ENCODE peak calls at places on chromosomes 16 and 17, in four cellular contexts. Q is SK-N-SH, U is IMR-90, A is GM12878. Z is an unnamed sample.

GRCh38 chr16:74743668-74744299 is 30.8 kb downstream of the FA2H start:
- DNase-seq in Q (no peak), U (peak; percentile 79), A (no peak), Z (no peak)

GRCh38 chr16:69814561-69814960 is 52.4 kb downstream of the WWP2 start:
- DNase-seq in Q (no peak), U (no peak), A (no peak), Z (no peak)

GRCh38 chr17:1647802-1648581 is 1.7 kb downstream of the RILP start:
- DNase-seq in Q (no peak), U (no peak), A (no peak), Z (no peak)

GRCh38 chr16:72493681-72494415 is 321.9 kb upstream of the PMFBP1 start:
- DNase-seq in Q (no peak), U (peak; percentile 65), A (no peak), Z (no peak)

GRCh38 chr17:5122586-5123342 is 6.9 kb downstream of the USP6 start:
- DNase-seq in Q (peak; percentile 67), U (no peak), A (no peak), Z (no peak)

GRCh38 chr17:40322417-40323315 is 13.7 kb downstream of the RARA start:
- DNase-seq in Q (peak; percentile 83), U (peak; percentile 81), A (peak; percentile 88), Z (peak; percentile 94)

GRCh38 chr17:7026471-7027115 is 3.7 kb downstream of the BCL6B start:
- DNase-seq in Q (no peak), U (no peak), A (no peak), Z (no peak)

GRCh38 chr16:89723279-89724250 is 2.2 kb downstream of the ZNF276 start:
- DNase-seq in Q (peak; percentile 54), U (peak; percentile 14), A (no peak), Z (no peak)

GRCh38 chr16:57862698-57863433 is 60.6 kb upstream of the KIFC3 start:
- DNase-seq in Q (no peak), U (no peak), A (no peak), Z (no peak)

GRCh38 chr17:53058031-53058430 is 764.7 kb upstream of the KIF2B start:
- DNase-seq in Q (no peak), U (no peak), A (no peak), Z (no peak)

GRCh38 chr16:11655655-11656054 is 12.6 kb upstream of the SNN start:
- DNase-seq in Q (no peak), U (no peak), A (no peak), Z (no peak)

GRCh38 chr17:55411463-55411855 is 10.2 kb downstream of the MMD start:
- DNase-seq in Q (peak; percentile 74), U (no peak), A (no peak), Z (no peak)

GRCh38 chr17:81202318-81202717 is 20.4 kb downstream of the CEP131 start:
- DNase-seq in Q (no peak), U (no peak), A (no peak), Z (no peak)

GRCh38 chr16:9033125-9033830 is 58.2 kb upstream of the HAPSTR1 start:
- DNase-seq in Q (peak; percentile 57), U (peak; percentile 71), A (no peak), Z (peak; percentile 49)

GRCh38 chr17:60395508-60396065 is 3.7 kb upstream of the USP32 start:
- DNase-seq in Q (no peak), U (no peak), A (no peak), Z (no peak)

GRCh38 chr16:57027067-57027466 is 37.7 kb downstream of the NLRC5 start:
- DNase-seq in Q (no peak), U (no peak), A (no peak), Z (no peak)

GRCh38 chr16:54169112-54169511 is 117.5 kb downstream of the IRX3 start:
- DNase-seq in Q (no peak), U (no peak), A (no peak), Z (no peak)

GRCh38 chr17:59652119-59652518 is 32.4 kb downstream of the CLTC start:
- DNase-seq in Q (no peak), U (peak; percentile 88), A (no peak), Z (no peak)

DNA sequence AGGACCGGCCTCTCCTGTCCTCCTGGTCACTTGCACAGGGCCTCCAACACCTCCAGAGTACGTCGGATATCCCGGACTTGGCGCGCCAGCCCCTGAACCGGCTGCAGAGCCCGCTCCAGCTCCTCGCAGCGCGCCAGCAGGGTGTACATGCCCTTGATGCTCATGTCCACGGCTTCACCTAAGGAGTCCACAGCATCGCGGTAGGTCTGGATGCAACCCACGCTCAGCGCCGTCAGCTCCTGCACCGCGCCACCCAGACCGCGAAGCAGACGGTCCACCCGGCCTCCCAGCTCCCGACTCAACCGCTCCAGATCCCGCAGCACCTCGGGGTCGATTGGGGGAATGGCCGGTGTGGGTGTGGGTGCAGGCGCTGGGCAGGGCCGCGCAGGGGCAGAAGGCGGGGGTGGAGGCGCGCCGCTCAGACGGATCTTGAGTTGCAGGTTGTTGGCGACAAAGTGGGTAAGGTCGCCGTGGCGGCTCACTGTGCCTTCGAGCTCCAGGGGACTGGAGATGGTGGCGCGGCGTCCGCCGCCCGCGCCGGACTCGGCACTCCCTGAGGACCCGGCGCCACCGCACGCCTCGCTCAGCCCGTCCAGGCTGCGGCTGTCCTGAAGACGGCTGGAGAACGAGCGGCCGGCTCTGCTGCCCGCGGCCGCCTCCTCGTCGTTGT is 804 bp downstream of the BORCS6 start:
- DNase-seq in Q (no peak), U (no peak), A (no peak), Z (peak; percentile 58)
- H3K9ac ChIP-seq in Q (peak overlapping the region; percentile 85), U (peak overlapping the region; percentile 41), A (peak overlapping the region; percentile 80), Z (peak overlapping the region; percentile 83)

GRCh38 chr17:42586514-42587230 is 9.1 kb upstream of the PSMC3IP start:
- DNase-seq in Q (no peak), U (no peak), A (no peak), Z (peak; percentile 59)
- H3K4me2 ChIP-seq in Q (no peak overlapping the region), U (no peak overlapping the region), A (peak overlapping the region; percentile 51), Z (peak overlapping the region; percentile 44)

DNA sequence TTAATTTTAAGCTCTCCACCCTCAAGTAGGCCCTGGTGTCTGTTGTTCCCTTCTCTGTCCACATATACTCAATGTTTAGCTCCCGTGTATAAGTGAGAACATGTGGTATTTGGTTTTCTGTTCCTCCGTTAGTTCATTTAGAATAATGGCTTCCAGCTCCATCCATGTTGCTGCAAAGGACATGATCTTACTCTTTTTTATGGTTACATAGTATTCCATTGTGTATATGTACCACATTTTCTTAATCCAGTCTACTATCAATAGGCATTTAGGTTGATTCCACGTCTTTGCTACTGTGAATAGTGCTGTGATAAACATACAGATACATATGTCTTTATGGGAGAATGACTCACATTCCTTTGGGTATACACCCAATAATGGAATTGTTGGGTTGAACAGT is 111.4 kb upstream of the NACA2 start:
- DNase-seq in Q (no peak), U (no peak), A (no peak), Z (no peak)
- H3K9me3 ChIP-seq in Q (peaks cover 25% of the 10 kb centered on the region), U (peaks cover 19% of the 10 kb centered on the region), A (peaks cover 5% of the 10 kb centered on the region), Z (peaks cover 15% of the 10 kb centered on the region)

DNA sequence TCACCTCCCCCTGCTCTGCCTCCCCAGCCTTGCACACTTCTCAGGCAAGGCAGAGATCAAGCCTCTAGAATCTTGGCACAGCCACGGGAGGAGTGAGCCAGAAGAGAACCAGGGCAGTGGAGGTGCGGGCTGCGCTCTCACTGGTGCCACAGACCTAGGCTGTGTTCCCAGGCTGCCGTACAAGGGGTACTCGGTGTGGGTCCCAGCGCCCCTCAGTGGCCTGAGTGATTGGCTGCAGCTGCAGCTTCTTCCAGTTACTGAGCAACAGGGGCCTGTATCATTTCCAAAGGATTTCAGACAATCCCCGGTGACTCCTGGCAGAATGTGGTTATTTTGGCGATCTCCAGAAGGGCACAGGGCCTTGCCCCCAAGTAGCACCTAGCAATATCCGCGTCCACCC is 1852.1 kb downstream of the TP53TG3F start:
- DNase-seq in Q (peak; percentile 44), U (no peak), A (no peak), Z (no peak)
- H3K9ac ChIP-seq in Q (no peak overlapping the region), U (no peak overlapping the region), A (no peak overlapping the region), Z (no peak overlapping the region)

GRCh38 chr16:78134944-78135619 is 35.6 kb downstream of the WWOX start:
- DNase-seq in Q (no peak), U (no peak), A (no peak), Z (no peak)

GRCh38 chr16:78140818-78141466 is 41.5 kb downstream of the WWOX start:
- DNase-seq in Q (no peak), U (no peak), A (no peak), Z (no peak)

GRCh38 chr16:78133919-78134318 is 34.5 kb downstream of the WWOX start:
- DNase-seq in Q (no peak), U (no peak), A (no peak), Z (no peak)

GRCh38 chr16:78137179-78137578 is 37.7 kb downstream of the WWOX start:
- DNase-seq in Q (no peak), U (no peak), A (no peak), Z (no peak)

DNA sequence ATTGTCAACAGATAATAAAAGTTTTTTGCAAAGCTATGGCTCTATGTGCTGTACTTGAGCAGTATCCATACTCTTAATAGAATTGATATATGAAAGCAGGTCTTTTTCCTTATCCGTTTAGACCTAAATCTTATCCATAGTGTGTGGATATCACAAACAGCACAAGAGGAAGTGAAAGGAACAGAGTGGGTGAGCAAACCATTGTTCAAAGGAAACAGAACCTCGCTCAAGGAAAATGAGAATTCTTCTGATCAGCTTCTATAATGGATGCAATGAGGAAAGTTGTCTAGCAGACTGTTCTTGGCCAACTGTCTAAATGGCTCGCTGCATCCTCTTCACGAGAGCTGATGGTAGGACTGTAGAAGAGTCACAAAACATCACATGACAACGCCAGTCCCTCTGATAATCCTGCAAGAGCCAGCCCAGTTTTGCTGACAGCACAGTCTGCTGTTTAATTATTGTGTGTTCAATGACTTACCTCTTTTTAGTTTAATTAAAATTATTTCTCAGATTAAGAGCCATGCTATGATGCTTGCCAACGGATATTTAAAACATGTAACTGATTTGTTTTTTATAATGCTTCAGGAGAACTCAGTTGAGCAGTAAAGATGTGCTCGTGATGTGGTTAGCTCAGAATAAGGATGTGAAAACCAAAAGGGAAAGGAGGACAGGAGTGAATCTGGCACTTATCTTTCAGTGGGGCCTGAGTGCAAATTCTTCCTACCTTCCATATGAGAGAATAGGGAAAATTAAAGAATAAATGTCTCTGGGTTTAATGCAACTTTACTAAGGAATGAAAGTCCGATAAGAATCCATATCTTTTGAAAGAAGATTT is 38.5 kb downstream of the WWOX start:
- DNase-seq in Q (no peak), U (no peak), A (no peak), Z (no peak)
- H3K4me2 ChIP-seq in Q (no peak overlapping the region), U (no peak overlapping the region), A (no peak overlapping the region), Z (no peak overlapping the region)

GRCh38 chr17:45720386-45720785 is 63.7 kb upstream of the CRHR1 start:
- DNase-seq in Q (no peak), U (no peak), A (no peak), Z (no peak)

GRCh38 chr17:45719335-45720071 is 64.6 kb upstream of the CRHR1 start:
- DNase-seq in Q (no peak), U (peak; percentile 74), A (no peak), Z (peak; percentile 47)

GRCh38 chr17:45709889-45710288 is 74.2 kb upstream of the CRHR1 start:
- DNase-seq in Q (no peak), U (no peak), A (no peak), Z (no peak)

GRCh38 chr17:45718791-45719190 is 65.3 kb upstream of the CRHR1 start:
- DNase-seq in Q (no peak), U (no peak), A (no peak), Z (no peak)

GRCh38 chr17:45715787-45716186 is 68.3 kb upstream of the CRHR1 start:
- DNase-seq in Q (no peak), U (no peak), A (no peak), Z (no peak)
- H3K9me3 ChIP-seq in Q (no peaks in the 10 kb centered on the region), U (no peaks in the 10 kb centered on the region), A (no peaks in the 10 kb centered on the region), Z (no peaks in the 10 kb centered on the region)